ENCODE peak calls at places on chromosome X, in ten cellular contexts. One of them, this sample, is unnamed.

GRCh38 chrX:96906741-96907140 is 23.0 kb downstream of the RPA4 start:
- DNase-seq in HT1080: peak
- DNase-seq in Calu3: no peak
- DNase-seq in NCI-H510A: no peak
- DNase-seq in SK-N-MC: no peak
- DNase-seq in B cell: no peak
- DNase-seq in AG09319: no peak
- DNase-seq in endothelial cell: no peak
- DNase-seq in A549: peak
- DNase-seq in Daoy: peak
- DNase-seq in this sample: no peak

GRCh38 chrX:110442631-110443030 is 84.0 kb downstream of the RTL9 start:
- DNase-seq in HT1080: peak
- DNase-seq in Calu3: peak
- DNase-seq in NCI-H510A: no peak
- DNase-seq in SK-N-MC: no peak
- DNase-seq in B cell: no peak
- DNase-seq in AG09319: no peak
- DNase-seq in endothelial cell: peak
- DNase-seq in A549: peak
- DNase-seq in Daoy: peak
- DNase-seq in this sample: peak

GRCh38 chrX:79082886-79083285 is 61.6 kb upstream of the GPR174 start:
- DNase-seq in HT1080: no peak
- DNase-seq in Calu3: no peak
- DNase-seq in NCI-H510A: no peak
- DNase-seq in SK-N-MC: no peak
- DNase-seq in B cell: no peak
- DNase-seq in AG09319: no peak
- DNase-seq in endothelial cell: no peak
- DNase-seq in A549: no peak
- DNase-seq in Daoy: no peak
- DNase-seq in this sample: no peak

GRCh38 chrX:78801522-78801921 is 54.0 kb downstream of the LPAR4 start:
- DNase-seq in HT1080: no peak
- DNase-seq in Calu3: no peak
- DNase-seq in NCI-H510A: no peak
- DNase-seq in SK-N-MC: no peak
- DNase-seq in B cell: no peak
- DNase-seq in AG09319: no peak
- DNase-seq in endothelial cell: no peak
- DNase-seq in A549: no peak
- DNase-seq in Daoy: no peak
- DNase-seq in this sample: no peak

GRCh38 chrX:107940095-107940494 is 42.1 kb downstream of the TEX13B start:
- DNase-seq in HT1080: peak
- DNase-seq in Calu3: no peak
- DNase-seq in NCI-H510A: no peak
- DNase-seq in SK-N-MC: no peak
- DNase-seq in B cell: no peak
- DNase-seq in AG09319: no peak
- DNase-seq in endothelial cell: no peak
- DNase-seq in A549: no peak
- DNase-seq in Daoy: peak
- DNase-seq in this sample: no peak

GRCh38 chrX:114841051-114841450 is 176.4 kb downstream of the IL13RA2 start:
- DNase-seq in HT1080: peak
- DNase-seq in Calu3: no peak
- DNase-seq in NCI-H510A: no peak
- DNase-seq in SK-N-MC: no peak
- DNase-seq in B cell: no peak
- DNase-seq in AG09319: no peak
- DNase-seq in endothelial cell: no peak
- DNase-seq in A549: no peak
- DNase-seq in Daoy: no peak
- DNase-seq in this sample: no peak

GRCh38 chrX:39577206-39577605 is 520.6 kb downstream of the BCOR start:
- DNase-seq in HT1080: no peak
- DNase-seq in Calu3: no peak
- DNase-seq in NCI-H510A: no peak
- DNase-seq in SK-N-MC: no peak
- DNase-seq in B cell: no peak
- DNase-seq in AG09319: no peak
- DNase-seq in endothelial cell: no peak
- DNase-seq in A549: no peak
- DNase-seq in Daoy: peak
- DNase-seq in this sample: no peak

GRCh38 chrX:118520206-118520857 is 24.7 kb downstream of the DOCK11 start:
- DNase-seq in HT1080: peak
- DNase-seq in Calu3: no peak
- DNase-seq in NCI-H510A: no peak
- DNase-seq in SK-N-MC: no peak
- DNase-seq in B cell: no peak
- DNase-seq in AG09319: peak
- DNase-seq in endothelial cell: no peak
- DNase-seq in A549: no peak
- DNase-seq in Daoy: peak
- DNase-seq in this sample: no peak

GRCh38 chrX:131728295-131729145 is 184.6 kb downstream of the OR13H1 start:
- DNase-seq in HT1080: no peak
- DNase-seq in Calu3: no peak
- DNase-seq in NCI-H510A: no peak
- DNase-seq in SK-N-MC: no peak
- DNase-seq in B cell: peak
- DNase-seq in AG09319: peak
- DNase-seq in endothelial cell: no peak
- DNase-seq in A549: peak
- DNase-seq in Daoy: no peak
- DNase-seq in this sample: no peak

GRCh38 chrX:155179343-155179997 is 36.8 kb upstream of the VBP1 start:
- DNase-seq in HT1080: no peak
- DNase-seq in Calu3: no peak
- DNase-seq in NCI-H510A: no peak
- DNase-seq in SK-N-MC: no peak
- DNase-seq in B cell: no peak
- DNase-seq in AG09319: no peak
- DNase-seq in endothelial cell: no peak
- DNase-seq in A549: no peak
- DNase-seq in Daoy: no peak
- DNase-seq in this sample: no peak

GRCh38 chrX:104343408-104344129 is 88.8 kb upstream of the ESX1 start:
- DNase-seq in HT1080: peak
- DNase-seq in Calu3: peak
- DNase-seq in NCI-H510A: no peak
- DNase-seq in SK-N-MC: peak
- DNase-seq in B cell: no peak
- DNase-seq in AG09319: peak
- DNase-seq in endothelial cell: peak
- DNase-seq in A549: peak
- DNase-seq in Daoy: peak
- DNase-seq in this sample: peak

GRCh38 chrX:435536-436122 is 48.9 kb upstream of the PPP2R3B start:
- DNase-seq in HT1080: no peak
- DNase-seq in Calu3: no peak
- DNase-seq in NCI-H510A: no peak
- DNase-seq in SK-N-MC: no peak
- DNase-seq in B cell: no peak
- DNase-seq in AG09319: no peak
- DNase-seq in endothelial cell: no peak
- DNase-seq in A549: no peak
- DNase-seq in Daoy: no peak
- DNase-seq in this sample: no peak

GRCh38 chrX:16934212-16934611 is 12.2 kb upstream of the REPS2 start:
- DNase-seq in HT1080: no peak
- DNase-seq in Calu3: no peak
- DNase-seq in NCI-H510A: no peak
- DNase-seq in SK-N-MC: no peak
- DNase-seq in B cell: no peak
- DNase-seq in AG09319: no peak
- DNase-seq in endothelial cell: no peak
- DNase-seq in A549: no peak
- DNase-seq in Daoy: no peak
- DNase-seq in this sample: no peak

GRCh38 chrX:68417651-68418050 is 15.6 kb downstream of the OPHN1 start:
- DNase-seq in HT1080: no peak
- DNase-seq in Calu3: peak
- DNase-seq in NCI-H510A: no peak
- DNase-seq in SK-N-MC: no peak
- DNase-seq in B cell: no peak
- DNase-seq in AG09319: no peak
- DNase-seq in endothelial cell: no peak
- DNase-seq in A549: no peak
- DNase-seq in Daoy: no peak
- DNase-seq in this sample: no peak

GRCh38 chrX:141791856-141792255 is 46.3 kb upstream of the MAGEC3 start:
- DNase-seq in HT1080: no peak
- DNase-seq in Calu3: no peak
- DNase-seq in NCI-H510A: no peak
- DNase-seq in SK-N-MC: no peak
- DNase-seq in B cell: no peak
- DNase-seq in AG09319: no peak
- DNase-seq in endothelial cell: no peak
- DNase-seq in A549: peak
- DNase-seq in Daoy: no peak
- DNase-seq in this sample: no peak

GRCh38 chrX:1026263-1027015 is 186.0 kb downstream of the CRLF2 start:
- DNase-seq in HT1080: no peak
- DNase-seq in Calu3: no peak
- DNase-seq in NCI-H510A: no peak
- DNase-seq in SK-N-MC: no peak
- DNase-seq in B cell: peak
- DNase-seq in AG09319: no peak
- DNase-seq in endothelial cell: no peak
- DNase-seq in A549: no peak
- DNase-seq in Daoy: no peak
- DNase-seq in this sample: no peak

GRCh38 chrX:66074920-66075879 is 35.3 kb upstream of the VSIG4 start:
- DNase-seq in HT1080: peak
- DNase-seq in Calu3: no peak
- DNase-seq in NCI-H510A: no peak
- DNase-seq in SK-N-MC: no peak
- DNase-seq in B cell: no peak
- DNase-seq in AG09319: no peak
- DNase-seq in endothelial cell: no peak
- DNase-seq in A549: no peak
- DNase-seq in Daoy: no peak
- DNase-seq in this sample: no peak

GRCh38 chrX:103730746-103731508 is 20.2 kb downstream of the TMEM31 start:
- DNase-seq in HT1080: peak
- DNase-seq in Calu3: no peak
- DNase-seq in NCI-H510A: no peak
- DNase-seq in SK-N-MC: no peak
- DNase-seq in B cell: no peak
- DNase-seq in AG09319: no peak
- DNase-seq in endothelial cell: no peak
- DNase-seq in A549: no peak
- DNase-seq in Daoy: peak
- DNase-seq in this sample: no peak

GRCh38 chrX:55026143-55026542 is 4.6 kb downstream of the ALAS2 start:
- DNase-seq in HT1080: peak
- DNase-seq in Calu3: no peak
- DNase-seq in NCI-H510A: no peak
- DNase-seq in SK-N-MC: no peak
- DNase-seq in B cell: no peak
- DNase-seq in AG09319: no peak
- DNase-seq in endothelial cell: no peak
- DNase-seq in A549: no peak
- DNase-seq in Daoy: no peak
- DNase-seq in this sample: no peak

GRCh38 chrX:149040873-149041535 is 464.1 kb downstream of the IDS start:
- DNase-seq in HT1080: peak
- DNase-seq in Calu3: no peak
- DNase-seq in NCI-H510A: no peak
- DNase-seq in SK-N-MC: no peak
- DNase-seq in B cell: no peak
- DNase-seq in AG09319: no peak
- DNase-seq in endothelial cell: no peak
- DNase-seq in A549: peak
- DNase-seq in Daoy: no peak
- DNase-seq in this sample: peak

GRCh38 chrX:41148553-41148952 is 63.3 kb downstream of the USP9X start:
- DNase-seq in HT1080: peak
- DNase-seq in Calu3: no peak
- DNase-seq in NCI-H510A: no peak
- DNase-seq in SK-N-MC: no peak
- DNase-seq in B cell: no peak
- DNase-seq in AG09319: no peak
- DNase-seq in endothelial cell: no peak
- DNase-seq in A549: no peak
- DNase-seq in Daoy: peak
- DNase-seq in this sample: peak

GRCh38 chrX:123186796-123187195 is 2.7 kb downstream of the GRIA3 start:
- DNase-seq in HT1080: no peak
- DNase-seq in Calu3: no peak
- DNase-seq in NCI-H510A: no peak
- DNase-seq in SK-N-MC: no peak
- DNase-seq in B cell: no peak
- DNase-seq in AG09319: no peak
- DNase-seq in endothelial cell: no peak
- DNase-seq in A549: no peak
- DNase-seq in Daoy: no peak
- DNase-seq in this sample: no peak

GRCh38 chrX:136710324-136710951 is 62.5 kb downstream of the CD40LG start:
- DNase-seq in HT1080: no peak
- DNase-seq in Calu3: no peak
- DNase-seq in NCI-H510A: no peak
- DNase-seq in SK-N-MC: no peak
- DNase-seq in B cell: peak
- DNase-seq in AG09319: no peak
- DNase-seq in endothelial cell: no peak
- DNase-seq in A549: no peak
- DNase-seq in Daoy: peak
- DNase-seq in this sample: peak

GRCh38 chrX:154444001-154444754 is at the start of gene FAM50A:
- DNase-seq in HT1080: no peak
- DNase-seq in Calu3: peak
- DNase-seq in NCI-H510A: peak
- DNase-seq in SK-N-MC: no peak
- DNase-seq in B cell: peak
- DNase-seq in AG09319: no peak
- DNase-seq in endothelial cell: peak
- DNase-seq in A549: peak
- DNase-seq in Daoy: peak
- DNase-seq in this sample: peak

GRCh38 chrX:53048169-53049126 is at the start of gene GPR173:
- DNase-seq in HT1080: peak
- DNase-seq in Calu3: no peak
- DNase-seq in NCI-H510A: peak
- DNase-seq in SK-N-MC: no peak
- DNase-seq in B cell: peak
- DNase-seq in AG09319: peak
- DNase-seq in endothelial cell: peak
- DNase-seq in A549: no peak
- DNase-seq in Daoy: peak
- DNase-seq in this sample: no peak

GRCh38 chrX:115226929-115227328 is 7.0 kb downstream of the LRCH2 start:
- DNase-seq in HT1080: peak
- DNase-seq in Calu3: peak
- DNase-seq in NCI-H510A: no peak
- DNase-seq in SK-N-MC: no peak
- DNase-seq in B cell: no peak
- DNase-seq in AG09319: no peak
- DNase-seq in endothelial cell: peak
- DNase-seq in A549: peak
- DNase-seq in Daoy: peak
- DNase-seq in this sample: no peak

GRCh38 chrX:1323315-1323714 is 13.3 kb upstream of the IL3RA start:
- DNase-seq in HT1080: peak
- DNase-seq in Calu3: peak
- DNase-seq in NCI-H510A: peak
- DNase-seq in SK-N-MC: no peak
- DNase-seq in B cell: peak
- DNase-seq in AG09319: no peak
- DNase-seq in endothelial cell: peak
- DNase-seq in A549: peak
- DNase-seq in Daoy: peak
- DNase-seq in this sample: peak

GRCh38 chrX:335758-336155 is 17.2 kb upstream of the GTPBP6 start:
- DNase-seq in HT1080: no peak
- DNase-seq in Calu3: no peak
- DNase-seq in NCI-H510A: no peak
- DNase-seq in SK-N-MC: no peak
- DNase-seq in B cell: no peak
- DNase-seq in AG09319: no peak
- DNase-seq in endothelial cell: no peak
- DNase-seq in A549: no peak
- DNase-seq in Daoy: no peak
- DNase-seq in this sample: no peak

This sample was measured in RCC 7860.